ENCODE peak calls at places on chromosomes 12 and 14, in six cellular contexts. One of them, this sample, is unnamed.

GRCh38 chr12:11941601-11942360 is 129.0 kb upstream of the BCL2L14 start:
- DNase-seq in HTR-8/SVneo: no peak
- DNase-seq in Right ventricle myocardium superior: no peak
- DNase-seq in activated naive CD4-positive, alpha-beta T cell: no peak
- DNase-seq in nucleus accumbens: no peak
- DNase-seq in AG04450: peak
- DNase-seq in this sample: peak

GRCh38 chr12:2633825-2634200 is 161.0 kb upstream of the FKBP4 start:
- DNase-seq in AG04450: no peak
- DNase-seq in activated naive CD4-positive, alpha-beta T cell: no peak
- DNase-seq in HTR-8/SVneo: no peak
- DNase-seq in Right ventricle myocardium superior: no peak
- DNase-seq in nucleus accumbens: no peak
- DNase-seq in this sample: no peak

GRCh38 chr12:49057888-49058287 is 2.7 kb downstream of the KMT2D start:
- DNase-seq in AG04450: no peak
- DNase-seq in HTR-8/SVneo: no peak
- DNase-seq in activated naive CD4-positive, alpha-beta T cell: no peak
- DNase-seq in Right ventricle myocardium superior: no peak
- DNase-seq in nucleus accumbens: no peak
- DNase-seq in this sample: no peak

GRCh38 chr14:23430733-23431105 is 4.7 kb downstream of the MYH7 start:
- DNase-seq in HTR-8/SVneo: peak
- DNase-seq in Right ventricle myocardium superior: no peak
- DNase-seq in nucleus accumbens: peak
- DNase-seq in AG04450: no peak
- DNase-seq in activated naive CD4-positive, alpha-beta T cell: no peak
- DNase-seq in this sample: peak

GRCh38 chr14:101480747-101481530 is 80.4 kb upstream of the DIO3 start:
- DNase-seq in activated naive CD4-positive, alpha-beta T cell: no peak
- DNase-seq in AG04450: no peak
- DNase-seq in HTR-8/SVneo: peak
- DNase-seq in Right ventricle myocardium superior: no peak
- DNase-seq in nucleus accumbens: no peak
- DNase-seq in this sample: peak

GRCh38 chr14:95652690-95653089 is 33.5 kb upstream of the TCL1B start:
- DNase-seq in HTR-8/SVneo: no peak
- DNase-seq in nucleus accumbens: no peak
- DNase-seq in activated naive CD4-positive, alpha-beta T cell: no peak
- DNase-seq in AG04450: no peak
- DNase-seq in Right ventricle myocardium superior: no peak
- DNase-seq in this sample: no peak

GRCh38 chr12:28937196-28937595 is 211.9 kb upstream of the FAR2 start:
- DNase-seq in nucleus accumbens: no peak
- DNase-seq in activated naive CD4-positive, alpha-beta T cell: no peak
- DNase-seq in HTR-8/SVneo: no peak
- DNase-seq in Right ventricle myocardium superior: no peak
- DNase-seq in AG04450: peak
- DNase-seq in this sample: peak

GRCh38 chr14:99562848-99563748 is 40.9 kb downstream of the CCDC85C start:
- DNase-seq in AG04450: peak
- DNase-seq in HTR-8/SVneo: peak
- DNase-seq in activated naive CD4-positive, alpha-beta T cell: no peak
- DNase-seq in Right ventricle myocardium superior: peak
- DNase-seq in nucleus accumbens: peak
- DNase-seq in this sample: peak

GRCh38 chr14:37707716-37708115 is 112.3 kb downstream of the TTC6 start:
- DNase-seq in activated naive CD4-positive, alpha-beta T cell: no peak
- DNase-seq in Right ventricle myocardium superior: no peak
- DNase-seq in nucleus accumbens: no peak
- DNase-seq in AG04450: no peak
- DNase-seq in HTR-8/SVneo: no peak
- DNase-seq in this sample: no peak

This sample was measured in kidney epithelial cell.